ENCODE peak calls at places on chromosomes 7 and 10, in ten cellular contexts. N, S, X, F, D, K, V, P, O and M are unnamed samples.
A peak's percentile ranks its signal among the peaks of the same experiment; 100 is the strongest.

GRCh38 chr10:36412942-36413341 is 712.5 kb upstream of the ANKRD30A start:
- DNase-seq in K (no peak), O (no peak), F (no peak), X (no peak), S (no peak), D (no peak), N (no peak), V (no peak), P (no peak), M (peak; percentile 3)

GRCh38 chr10:86657011-86657395 is 2.7 kb downstream of the OPN4 start:
- DNase-seq in K (no peak), X (no peak), N (no peak), F (no peak), O (peak; percentile 19), D (peak; percentile 35), S (peak; percentile 27), P (no peak), V (no peak), M (no peak)

GRCh38 chr10:6120691-6121090 is 31.9 kb downstream of the RBM17 start:
- DNase-seq in F (no peak), S (peak; percentile 67), O (peak; percentile 68), D (no peak), X (no peak), N (no peak), V (peak; percentile 72), P (no peak), K (no peak), M (no peak)

GRCh38 chr10:100782845-100783244 is 37.5 kb downstream of the PAX2 start:
- DNase-seq in P (no peak), D (no peak), F (no peak), X (no peak), V (no peak), O (no peak), K (no peak), S (peak; percentile 27), N (no peak), M (no peak)

GRCh38 chr10:80324086-80324485 is 32.5 kb downstream of the DYDC1 start:
- DNase-seq in O (no peak), S (no peak), X (no peak), V (no peak), K (no peak), D (no peak), N (no peak), F (no peak), P (no peak), M (peak; percentile 39)

GRCh38 chr7:24982917-24983316 is 2.9 kb upstream of the OSBPL3 start:
- DNase-seq in N (no peak), K (no peak), O (no peak), S (no peak), D (no peak), F (no peak), P (peak; percentile 43), X (no peak), V (no peak), M (no peak)

GRCh38 chr10:89086801-89087513 is 96.4 kb downstream of the FAS start:
- DNase-seq in K (peak; percentile 89), X (no peak), F (peak; percentile 39), S (peak; percentile 90), N (peak; percentile 28), O (no peak), V (peak; percentile 69), D (no peak), P (peak; percentile 25), M (no peak)

GRCh38 chr10:71887767-71888166 is 36.7 kb upstream of the PSAP start:
- DNase-seq in O (no peak), D (peak; percentile 13), X (no peak), F (no peak), P (no peak), S (no peak), K (no peak), N (no peak), V (no peak), M (no peak)

GRCh38 chr7:23930312-23930711 is 220.3 kb downstream of the STK31 start:
- DNase-seq in V (no peak), X (no peak), O (no peak), N (no peak), P (no peak), K (no peak), D (no peak), S (no peak), F (no peak), M (no peak)

GRCh38 chr10:131892817-131893675 is 7.8 kb upstream of the PPP2R2D start:
- DNase-seq in N (no peak), K (no peak), P (no peak), S (no peak), V (no peak), D (no peak), O (no peak), X (no peak), F (no peak), M (no peak)

GRCh38 chr10:130424418-130424817 is 288.2 kb downstream of the GLRX3 start:
- DNase-seq in S (no peak), P (no peak), O (no peak), F (no peak), N (no peak), V (no peak), D (no peak), K (no peak), X (no peak), M (no peak)

GRCh38 chr7:54664235-54665228 is 94.5 kb downstream of the SEC61G start:
- DNase-seq in F (peak; percentile 31), K (peak; percentile 34), S (no peak), N (peak; percentile 60), V (peak; percentile 23), X (peak; percentile 67), O (peak; percentile 41), D (peak; percentile 78), P (peak; percentile 21), M (peak; percentile 75)

GRCh38 chr7:106583133-106583532 is 77.8 kb downstream of the CCDC71L start:
- DNase-seq in P (no peak), X (no peak), N (no peak), K (no peak), D (no peak), S (no peak), F (no peak), V (no peak), O (no peak), M (no peak)

DNA sequence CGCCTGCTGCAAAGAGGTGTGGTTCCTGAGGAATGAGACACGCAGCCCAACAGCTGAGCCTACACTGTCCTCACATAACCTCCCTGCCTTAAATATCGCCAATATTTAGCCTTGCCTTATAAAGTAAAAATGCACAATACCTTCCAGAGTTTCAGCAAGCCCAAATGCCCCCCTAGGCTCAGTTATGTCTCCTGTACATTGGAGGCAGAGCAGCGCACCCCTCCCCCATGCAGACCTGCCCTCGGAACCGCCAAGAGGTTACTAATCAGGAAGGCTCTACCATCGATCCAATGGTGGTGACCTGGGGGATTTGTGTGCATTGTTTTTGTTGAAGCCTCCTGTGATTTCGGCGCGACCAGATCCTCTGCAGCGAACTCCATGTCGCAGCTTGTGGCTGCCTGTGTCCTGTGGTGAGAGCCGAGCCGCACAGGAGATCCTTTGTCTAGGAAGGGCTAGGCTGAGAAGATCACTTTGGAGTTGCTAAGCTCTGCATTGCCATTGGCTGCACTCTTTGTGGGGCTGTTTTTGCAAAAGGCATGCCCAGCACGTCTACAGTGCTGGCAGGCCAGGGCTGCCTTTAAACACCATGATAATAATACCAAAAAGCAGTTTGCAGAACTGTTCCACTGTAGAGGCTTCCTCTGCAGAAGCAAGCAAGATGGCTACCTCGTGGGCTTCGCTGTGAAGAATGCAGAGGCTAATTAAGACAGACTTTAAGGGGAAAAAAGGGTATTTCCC is 40.1 kb downstream of the TET1 start:
- DNase-seq in X (peak; percentile 68), D (peak; percentile 68), N (peak; percentile 78), V (peak; percentile 42), S (peak; percentile 82), K (peak; percentile 80), P (peak; percentile 74), O (peak; percentile 58), F (peak; percentile 65), M (peak; percentile 76)
- TF ChIP-seq POLR2A in X (peak; percentile 52), D (no peak), N (peak; percentile 22), V (no peak), S (no peak), K (no peak), P (no peak), O (no peak), F (no peak), M (peak; percentile 42)

DNA sequence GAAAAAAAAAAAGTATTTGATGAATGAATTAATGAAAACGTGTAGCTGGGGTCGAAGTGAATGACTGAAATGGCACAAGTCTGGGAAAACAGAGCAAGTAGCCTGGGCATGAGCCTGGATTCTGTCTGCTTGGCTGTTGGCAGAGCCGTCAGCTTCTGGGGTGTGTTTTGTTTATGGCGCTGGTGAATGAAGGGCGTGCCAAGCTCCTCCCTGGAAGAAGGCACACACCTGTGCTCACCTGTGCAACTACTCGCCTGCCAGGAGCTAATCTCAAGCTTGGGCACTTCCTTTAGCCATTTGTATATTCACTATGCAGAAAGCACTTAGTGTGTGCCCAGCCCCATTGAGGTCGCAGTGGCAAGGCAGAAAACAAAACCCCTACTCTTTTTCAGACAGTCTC is 74.1 kb downstream of the GTF2IRD1 start:
- DNase-seq in X (no peak), P (no peak), K (no peak), F (peak; percentile 90), D (no peak), S (no peak), V (no peak), O (no peak), N (no peak), M (no peak)
- TF ChIP-seq POLR2A in X (no peak), P (no peak), K (no peak), F (no peak), D (no peak), S (no peak), V (no peak), O (no peak), N (no peak), M (no peak)

GRCh38 chr10:101960879-101961395 is 95.0 kb downstream of the ARMH3 start:
- DNase-seq in P (no peak), N (no peak), V (no peak), X (no peak), O (no peak), F (no peak), D (no peak), S (no peak), K (no peak), M (no peak)
- TF ChIP-seq POLR2A in P (no peak), N (no peak), V (no peak), X (no peak), O (no peak), F (no peak), D (no peak), S (no peak), K (no peak), M (no peak)

DNA sequence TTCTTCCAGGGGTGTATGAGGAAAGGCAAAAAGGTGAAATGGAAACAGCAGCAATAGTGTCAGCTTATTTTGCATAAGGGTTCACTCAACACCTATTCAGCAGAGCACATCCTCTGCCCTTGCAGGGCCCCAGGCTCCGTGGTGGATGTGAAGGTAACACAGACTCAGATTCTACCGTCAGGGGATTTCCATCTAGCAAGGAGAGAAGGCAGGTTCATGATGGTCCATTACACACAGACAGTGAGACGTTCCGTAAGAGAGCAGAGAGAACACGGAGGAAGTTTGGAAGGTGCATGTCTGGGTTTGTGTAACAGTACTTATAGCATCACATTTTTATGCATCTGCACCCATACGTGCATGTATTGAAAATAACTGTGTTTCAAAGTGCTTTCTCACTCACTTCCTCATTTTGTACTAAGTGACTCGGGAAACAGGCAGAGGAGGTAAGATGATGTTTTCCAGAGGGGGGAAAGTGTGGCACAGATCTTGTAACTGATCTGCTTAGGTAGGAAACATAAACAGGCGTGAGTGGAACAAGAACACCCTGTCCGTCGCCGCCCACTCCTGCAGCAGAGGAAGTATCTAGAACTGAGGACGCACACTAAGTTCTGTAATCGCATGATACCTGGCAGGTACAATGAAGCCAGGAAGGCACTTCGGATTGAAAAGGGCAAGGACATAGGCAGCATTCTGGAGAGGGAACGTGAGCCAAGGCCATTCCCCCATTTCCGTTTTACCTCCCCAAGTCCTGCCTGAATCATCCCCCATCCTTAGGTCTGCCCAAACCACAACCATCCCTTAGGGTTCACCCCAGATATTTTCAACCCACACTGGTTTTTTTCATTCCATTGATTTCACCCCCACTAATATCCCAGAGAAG is 1.0 kb upstream of the ENO4 start:
- DNase-seq in X (no peak), S (no peak), O (no peak), D (no peak), V (no peak), K (no peak), P (no peak), F (no peak), N (no peak), M (no peak)
- TF ChIP-seq POLR2A in X (no peak), S (no peak), O (no peak), D (no peak), V (no peak), K (no peak), P (no peak), F (no peak), N (no peak), M (no peak)